ENCODE peak calls at places on chromosome 18, in nine cellular contexts. U is IMR-90; P is thoracic aorta; R is A673; Z is Peyer's patch; W is neuronal stem cell; J is effector memory CD4-positive, alpha-beta T cell; K is CD8-positive, alpha-beta T cell; T is astrocyte. C is an unnamed sample.
A peak's percentile ranks its signal among the peaks of the same experiment; 100 is the strongest.

GRCh38 chr18:69999671-70000070 is 52.0 kb upstream of the CD226 start:
- DNase-seq in K (no peak), R (no peak), T (peak; percentile 2), W (no peak), U (no peak), P (no peak), Z (no peak), J (no peak), C (no peak)

GRCh38 chr18:10787293-10787901 is 261.6 kb downstream of the NAPG start:
- DNase-seq in Z (peak; percentile 89), K (peak; percentile 66), T (peak; percentile 31), U (peak; percentile 80), R (peak; percentile 86), P (peak; percentile 41), W (peak; percentile 63), J (peak; percentile 45), C (peak; percentile 81)

GRCh38 chr18:78857252-78858150 is 122.1 kb upstream of the SALL3 start:
- DNase-seq in J (no peak), T (no peak), K (no peak), P (no peak), Z (no peak), R (no peak), W (no peak), U (no peak), C (no peak)

GRCh38 chr18:774811-775210 is 37.2 kb downstream of the YES1 start:
- DNase-seq in R (no peak), K (no peak), W (no peak), P (no peak), Z (peak; percentile 56), J (no peak), U (no peak), T (no peak), C (no peak)

GRCh38 chr18:44789704-44790103 is 109.0 kb downstream of the SETBP1 start:
- DNase-seq in K (no peak), R (peak; percentile 27), W (no peak), U (no peak), J (no peak), Z (no peak), T (peak; percentile 50), P (no peak), C (no peak)

GRCh38 chr18:58288922-58289797 is 245.1 kb downstream of the NEDD4L start:
- DNase-seq in T (peak; percentile 74), Z (no peak), R (peak; percentile 17), K (no peak), P (no peak), J (no peak), U (peak; percentile 65), W (no peak), C (no peak)

GRCh38 chr18:67385455-67385854 is 131.1 kb downstream of the DSEL start:
- DNase-seq in Z (no peak), R (no peak), U (peak; percentile 47), P (no peak), T (peak; percentile 67), J (no peak), K (no peak), W (no peak), C (no peak)

GRCh38 chr18:79982736-79983135 is 5.6 kb downstream of the TXNL4A start:
- DNase-seq in J (no peak), K (no peak), R (no peak), W (no peak), Z (no peak), U (peak; percentile 55), P (no peak), T (no peak), C (no peak)

GRCh38 chr18:77320960-77321559 is 71.4 kb downstream of the GALR1 start:
- DNase-seq in W (no peak), K (no peak), P (no peak), R (no peak), U (no peak), J (no peak), T (no peak), Z (no peak), C (no peak)

GRCh38 chr18:37249895-37250618 is 315.5 kb downstream of the CELF4 start:
- DNase-seq in W (no peak), R (no peak), Z (no peak), J (no peak), T (no peak), U (no peak), K (no peak), P (no peak), C (no peak)

GRCh38 chr18:48621240-48621639 is 82.4 kb downstream of the CTIF start:
- DNase-seq in R (no peak), Z (no peak), K (no peak), P (no peak), J (no peak), T (peak; percentile 82), W (no peak), U (peak; percentile 93), C (no peak)

GRCh38 chr18:32405588-32405987 is 65.1 kb downstream of the GAREM1 start:
- DNase-seq in J (no peak), P (no peak), W (no peak), Z (no peak), K (no peak), T (no peak), U (no peak), R (no peak), C (no peak)

GRCh38 chr18:79605481-79605880 is 74.1 kb upstream of the CTDP1 start:
- DNase-seq in U (no peak), Z (no peak), P (no peak), K (no peak), J (no peak), R (no peak), T (no peak), W (no peak), C (peak; percentile 33)

GRCh38 chr18:6920099-6920955 is 190.8 kb downstream of the ARHGAP28 start:
- DNase-seq in W (peak; percentile 58), R (peak; percentile 58), J (no peak), P (no peak), Z (peak; percentile 87), U (peak; percentile 68), T (peak; percentile 39), K (no peak), C (no peak)

GRCh38 chr18:58727776-58728500 is 56.7 kb downstream of the MALT1 start:
- DNase-seq in W (no peak), U (peak; percentile 56), J (no peak), K (no peak), P (no peak), T (peak; percentile 19), Z (no peak), R (peak; percentile 45), C (no peak)

GRCh38 chr18:49731860-49732311 is 81.4 kb downstream of the ACAA2 start:
- DNase-seq in J (no peak), P (no peak), W (no peak), U (no peak), Z (no peak), R (no peak), K (no peak), T (no peak), C (no peak)
- H3K9me3 ChIP-seq in J (no peaks in the 10 kb centered on the region), P (no peaks in the 10 kb centered on the region), W (peaks cover 4% of the 10 kb centered on the region), U (no peaks in the 10 kb centered on the region), Z (no peaks in the 10 kb centered on the region), R (no peaks in the 10 kb centered on the region), K (no peaks in the 10 kb centered on the region), T (no peaks in the 10 kb centered on the region), C (no peaks in the 10 kb centered on the region)

DNA sequence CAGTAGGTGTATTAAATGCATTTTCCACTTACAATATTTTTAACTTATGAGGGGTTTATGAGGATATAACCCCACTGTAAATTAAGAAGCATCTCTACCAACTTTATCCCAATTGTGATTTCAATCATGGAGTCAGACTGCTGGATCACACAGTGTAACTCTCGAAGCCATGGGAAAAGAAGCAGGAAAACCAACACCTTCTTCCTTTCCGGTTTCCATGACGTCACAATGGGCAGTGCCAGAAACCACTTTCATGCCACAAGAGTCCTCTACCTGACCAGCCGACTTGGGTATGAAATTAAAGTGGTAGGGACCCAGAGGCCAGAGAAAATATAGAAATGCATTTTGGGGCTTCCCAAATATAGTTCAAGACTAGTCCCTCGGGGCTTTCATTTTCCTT is 4.2 kb downstream of the RNF152 start:
- DNase-seq in U (no peak), J (no peak), T (no peak), R (no peak), K (no peak), Z (no peak), W (no peak), P (no peak), C (no peak)
- H3K36me3 ChIP-seq in U (peaks cover 19% of the 10 kb centered on the region), J (no peaks in the 10 kb centered on the region), T (no peaks in the 10 kb centered on the region), R (no peaks in the 10 kb centered on the region), K (no peaks in the 10 kb centered on the region), Z (no peaks in the 10 kb centered on the region), W (peaks cover 55% of the 10 kb centered on the region), P (no peaks in the 10 kb centered on the region), C (no peaks in the 10 kb centered on the region)

GRCh38 chr18:35267809-35268208 is 22.2 kb downstream of the ZSCAN30 start:
- DNase-seq in R (no peak), U (no peak), K (peak; percentile 12), W (no peak), Z (peak; percentile 69), J (no peak), T (no peak), P (no peak), C (peak; percentile 67)

GRCh38 chr18:35267161-35267651 is 22.8 kb downstream of the ZSCAN30 start:
- DNase-seq in Z (peak; percentile 89), W (no peak), K (peak; percentile 66), R (peak; percentile 88), J (peak; percentile 38), P (peak; percentile 31), U (no peak), T (peak; percentile 56), C (peak; percentile 93)

GRCh38 chr18:35271656-35272055 is 18.4 kb downstream of the ZSCAN30 start:
- DNase-seq in R (no peak), K (no peak), Z (no peak), J (no peak), U (no peak), P (no peak), T (no peak), W (no peak), C (no peak)

GRCh38 chr18:35264409-35264808 is 23.6 kb downstream of the ZNF397 start:
- DNase-seq in W (no peak), R (no peak), U (no peak), K (no peak), P (no peak), Z (no peak), J (no peak), T (no peak), C (no peak)

GRCh38 chr18:35268811-35269210 is 21.2 kb downstream of the ZSCAN30 start:
- DNase-seq in J (no peak), Z (no peak), T (no peak), R (no peak), K (no peak), U (no peak), P (no peak), W (no peak), C (no peak)
- H3K9me3 ChIP-seq in J (no peaks in the 10 kb centered on the region), Z (no peaks in the 10 kb centered on the region), T (peaks cover 3% of the 10 kb centered on the region), R (peaks cover 8% of the 10 kb centered on the region), K (no peaks in the 10 kb centered on the region), U (peaks cover 23% of the 10 kb centered on the region), P (no peaks in the 10 kb centered on the region), W (peaks cover 11% of the 10 kb centered on the region), C (no peaks in the 10 kb centered on the region)

DNA sequence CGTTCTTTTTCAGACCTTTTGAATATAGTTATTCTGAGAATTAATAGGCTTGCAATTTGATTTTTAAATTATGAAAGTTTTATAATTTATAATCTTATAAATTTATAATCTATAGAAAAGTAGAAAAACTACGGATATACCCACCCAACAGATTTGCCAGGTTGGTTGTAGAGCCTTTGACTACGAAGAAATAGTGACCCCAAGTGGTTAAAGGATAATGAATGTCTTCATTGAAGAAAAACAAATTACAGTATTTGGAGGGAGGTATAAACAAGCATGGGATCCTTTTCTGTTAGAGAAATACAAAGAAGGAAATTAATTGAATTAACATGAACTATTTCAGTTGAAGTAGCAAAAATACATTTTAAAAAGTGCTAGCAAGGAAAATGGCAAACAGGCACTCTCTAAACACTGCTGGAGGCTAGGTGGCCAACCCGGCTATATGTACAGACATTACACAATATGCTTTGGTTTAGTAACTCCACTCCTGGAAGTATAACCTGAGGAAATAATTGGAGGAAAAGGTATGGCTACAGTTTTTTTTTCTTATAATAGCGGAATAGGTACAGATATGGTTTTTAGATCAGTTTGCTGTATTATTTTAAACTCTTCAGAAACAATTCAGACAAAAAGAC is 110.9 kb downstream of the MIB1 start:
- DNase-seq in T (no peak), W (no peak), Z (no peak), U (peak; percentile 11), K (no peak), J (no peak), R (peak; percentile 18), P (no peak), C (no peak)
- H3K36me3 ChIP-seq in T (peaks cover 5% of the 10 kb centered on the region), W (peaks cover 70% of the 10 kb centered on the region), Z (no peaks in the 10 kb centered on the region), U (peaks cover 9% of the 10 kb centered on the region), K (peaks cover 7% of the 10 kb centered on the region), J (peaks cover 7% of the 10 kb centered on the region), R (peaks cover 15% of the 10 kb centered on the region), P (no peaks in the 10 kb centered on the region), C (peaks cover 4% of the 10 kb centered on the region)